ENCODE peak calls at places on chromosomes 2 and 18, in eight cellular contexts. T, I, A, W, L, N, B and E are unnamed samples.

GRCh38 chr18:51921862-51922261 is 418.1 kb upstream of the DCC start:
- DNase-seq in B (no peak), N (no peak), A (no peak), I (no peak), T (no peak), W (no peak), L (no peak), E (no peak)

GRCh38 chr2:192146069-192147006 is 48.4 kb downstream of the TMEFF2 start:
- DNase-seq in N (peak), L (no peak), I (no peak), T (peak), B (no peak), W (peak), A (peak), E (no peak)

GRCh38 chr2:161983010-161983651 is 90.9 kb downstream of the DPP4 start:
- DNase-seq in N (no peak), T (no peak), A (no peak), L (no peak), I (no peak), B (no peak), W (no peak), E (no peak)

GRCh38 chr2:139969301-139969700 is 1189.1 kb upstream of the NXPH2 start:
- DNase-seq in W (no peak), T (no peak), N (no peak), L (no peak), I (no peak), B (no peak), A (no peak), E (no peak)

GRCh38 chr2:69385443-69386151 is 1.4 kb downstream of the GFPT1 start:
- DNase-seq in T (peak), I (no peak), L (no peak), W (no peak), N (peak), A (no peak), B (no peak), E (no peak)

GRCh38 chr2:101446869-101447268 is 28.0 kb downstream of the RFX8 start:
- DNase-seq in N (peak), B (no peak), W (peak), T (peak), A (peak), L (no peak), I (no peak), E (no peak)

GRCh38 chr18:8825273-8825672 is 119.9 kb downstream of the MTCL1 start:
- DNase-seq in B (no peak), A (no peak), L (no peak), N (no peak), T (no peak), W (no peak), I (no peak), E (no peak)

GRCh38 chr2:10911291-10912075 is at the start of gene KCNF1:
- DNase-seq in I (peak), B (peak), N (peak), W (peak), A (peak), L (peak), T (peak), E (no peak)

GRCh38 chr2:13193900-13194299 is 477.2 kb downstream of the TRIB2 start:
- DNase-seq in L (no peak), N (peak), T (peak), B (no peak), A (no peak), W (peak), I (peak), E (no peak)

GRCh38 chr2:190579945-190580866 is 45.7 kb upstream of the NEMP2 start:
- DNase-seq in N (no peak), L (no peak), A (no peak), I (no peak), W (no peak), T (no peak), B (no peak), E (no peak)

GRCh38 chr2:171297951-171298350 is 135.8 kb downstream of the METTL8 start:
- DNase-seq in A (peak), L (no peak), B (no peak), I (no peak), N (no peak), W (peak), T (no peak), E (no peak)

GRCh38 chr18:64318547-64318946 is 169.7 kb upstream of the LINC00305 start:
- DNase-seq in T (no peak), B (no peak), L (no peak), N (no peak), A (no peak), I (no peak), W (no peak), E (no peak)

GRCh38 chr2:228352048-228352447 is 170.6 kb upstream of the SPHKAP start:
- DNase-seq in B (no peak), A (no peak), I (no peak), W (no peak), L (no peak), T (no peak), N (no peak), E (no peak)

GRCh38 chr18:7946724-7947377 is 379.7 kb downstream of the PTPRM start:
- DNase-seq in A (peak), L (peak), B (no peak), W (peak), N (peak), I (peak), T (peak), E (no peak)

GRCh38 chr2:241617431-241618154 is 19.4 kb downstream of the THAP4 start:
- DNase-seq in B (no peak), L (no peak), T (no peak), N (no peak), A (no peak), W (no peak), I (peak), E (no peak)

GRCh38 chr2:127700527-127701192 is 637 bp upstream of the SFT2D3 start:
- DNase-seq in B (peak), I (peak), A (no peak), L (peak), W (no peak), N (no peak), T (peak), E (peak)

GRCh38 chr2:45134014-45134413 is 124.8 kb upstream of the SIX2 start:
- DNase-seq in W (no peak), B (no peak), A (no peak), N (peak), I (peak), T (no peak), L (no peak), E (no peak)

GRCh38 chr2:16664052-16664731 is 1.4 kb downstream of the CYRIA start:
- DNase-seq in I (peak), T (no peak), N (peak), A (no peak), W (peak), B (no peak), L (peak), E (peak)

GRCh38 chr2:45816273-45816672 is 164.8 kb downstream of the PRKCE start:
- DNase-seq in L (no peak), W (no peak), T (no peak), B (no peak), N (peak), A (no peak), I (no peak), E (no peak)

GRCh38 chr18:27483266-27483665 is 298.2 kb upstream of the CHST9 start:
- DNase-seq in I (peak), T (no peak), N (no peak), A (no peak), L (no peak), W (no peak), B (no peak), E (no peak)

DNA sequence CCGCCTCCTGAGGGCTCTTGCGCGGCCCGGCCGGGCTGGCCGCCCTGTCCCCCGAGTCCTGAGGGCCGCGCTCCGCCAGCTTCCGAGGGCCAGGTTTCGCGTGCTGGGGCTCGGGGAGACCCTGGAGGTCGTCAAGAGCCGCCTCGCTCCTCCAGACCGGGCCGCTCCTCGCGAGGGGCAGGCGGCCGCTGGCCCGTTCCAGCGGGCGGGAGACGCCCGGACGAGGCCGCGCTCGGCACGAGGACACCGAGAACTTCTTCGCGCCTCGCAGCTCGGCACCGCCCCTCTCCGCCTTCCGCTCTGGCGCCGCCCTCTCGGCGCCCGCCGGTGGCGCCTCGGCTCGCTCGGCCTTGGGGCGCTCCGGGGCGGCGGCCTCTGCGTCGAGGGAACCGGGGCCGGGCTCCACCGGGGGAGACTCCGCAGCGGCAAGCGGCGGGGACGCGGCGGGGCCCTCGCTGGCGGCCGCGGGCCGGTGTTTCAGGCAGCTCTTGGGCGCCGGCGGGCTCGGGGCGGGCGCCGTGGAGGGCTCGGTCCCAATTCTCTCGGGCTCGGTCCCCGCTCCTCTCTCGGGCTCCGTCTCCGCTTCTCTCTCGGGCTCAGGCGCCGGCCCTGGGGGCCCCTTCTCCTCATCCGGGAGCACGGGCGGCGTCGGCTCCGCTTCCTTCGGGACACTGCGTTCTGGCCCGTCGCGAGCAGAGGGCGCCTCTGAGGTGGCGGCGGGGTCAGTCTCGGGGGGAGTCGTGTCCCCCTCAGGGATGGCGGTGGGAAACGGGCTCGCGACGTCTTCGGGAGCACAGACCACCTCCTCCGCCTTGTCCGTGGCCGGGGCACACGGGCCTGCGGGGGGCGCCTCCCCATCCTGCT is 91.6 kb upstream of the MGAT4A start:
- DNase-seq in B (peak), L (peak), N (no peak), T (no peak), I (peak), A (no peak), W (no peak), E (peak)
- TF ChIP-seq CTCF in B (peak), L (peak), N (peak), T (peak), I (peak), A (no peak), W (no peak), E (peak)

GRCh38 chr2:159157361-159158045 is 129.0 kb downstream of the WDSUB1 start:
- DNase-seq in N (no peak), I (no peak), B (no peak), A (no peak), W (no peak), L (no peak), T (peak), E (no peak)
- TF ChIP-seq CTCF in N (no peak), I (no peak), B (no peak), A (no peak), W (no peak), L (no peak), T (no peak), E (no peak)

DNA sequence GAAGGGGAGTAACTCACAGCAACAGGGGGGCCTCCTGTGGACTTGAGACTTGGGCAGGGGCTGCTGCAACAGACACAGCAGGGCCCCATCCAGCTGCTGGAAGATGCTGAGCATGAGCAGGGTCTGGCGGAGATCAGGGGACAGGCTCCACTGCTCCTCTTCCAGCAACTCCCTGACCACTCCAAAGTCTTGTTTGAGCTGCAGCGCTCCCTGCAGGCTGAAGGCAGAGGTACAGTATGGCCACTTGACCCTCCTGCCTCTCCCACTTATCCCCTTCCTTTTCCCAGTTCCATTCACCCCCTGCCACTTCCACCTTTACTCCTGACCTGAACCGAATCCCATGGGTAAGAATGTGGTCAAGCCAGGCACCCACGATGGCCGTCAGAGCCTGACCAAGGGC is 2.4 kb upstream of the MRPL53 start:
- DNase-seq in N (no peak), T (no peak), A (no peak), L (peak), W (no peak), I (peak), B (no peak), E (no peak)
- TF ChIP-seq CTCF in N (peak), T (peak), A (peak), L (no peak), W (peak), I (peak), B (no peak), E (no peak)

GRCh38 chr2:216687646-216688045 is 7.7 kb downstream of the IGFBP5 start:
- DNase-seq in T (no peak), N (no peak), A (no peak), I (peak), L (peak), B (peak), W (no peak), E (no peak)
- TF ChIP-seq CTCF in T (no peak), N (peak), A (peak), I (peak), L (peak), B (peak), W (peak), E (no peak)